ENCODE peak calls at places on chromosomes 16 and 17, in six cellular contexts. V is lung, G is tibial artery, D is mucosa of descending colon, H is A549, A is adrenal gland. U is an unnamed sample.

GRCh38 chr17:57948555-57949420 is 6.4 kb downstream of the CUEDC1 start:
- DNase-seq in V (peak; percentile 34), G (no peak), D (peak; percentile 30), H (peak; percentile 98), A (peak; percentile 51), U (no peak)

GRCh38 chr17:17890773-17891759 is 54.3 kb upstream of the SREBF1 start:
- DNase-seq in V (peak; percentile 58), G (no peak), D (peak; percentile 61), H (peak; percentile 88), A (peak; percentile 77), U (peak; percentile 23)

GRCh38 chr17:28744104-28744801 is 442 bp downstream of the TRAF4 start:
- DNase-seq in V (peak; percentile 50), G (no peak), D (peak; percentile 85), H (peak; percentile 81), A (peak; percentile 64), U (peak; percentile 56)

GRCh38 chr17:1177099-1177996 is 2.4 kb downstream of the ABR start:
- DNase-seq in V (no peak), G (no peak), D (no peak), H (no peak), A (peak; percentile 60), U (no peak)

GRCh38 chr17:49388692-49389513 is 25.8 kb downstream of the PHB1 start:
- DNase-seq in V (no peak), G (no peak), D (no peak), H (no peak), A (no peak), U (no peak)

GRCh38 chr16:84929421-84930297 is 81.7 kb downstream of the ZDHHC7 start:
- DNase-seq in V (no peak), G (peak; percentile 53), D (no peak), H (no peak), A (no peak), U (no peak)

GRCh38 chr16:28009586-28010373 is 53.7 kb downstream of the GSG1L start:
- DNase-seq in V (no peak), G (no peak), D (no peak), H (no peak), A (no peak), U (no peak)

GRCh38 chr16:50991436-50991835 is 159.6 kb downstream of the SALL1 start:
- DNase-seq in V (no peak), G (no peak), D (no peak), H (no peak), A (no peak), U (no peak)

GRCh38 chr17:73015722-73016276 is 76.7 kb downstream of the SLC39A11 start:
- DNase-seq in V (no peak), G (no peak), D (no peak), H (no peak), A (no peak), U (no peak)

GRCh38 chr17:73879987-73880386 is 235.7 kb upstream of the SDK2 start:
- DNase-seq in V (no peak), G (no peak), D (no peak), H (no peak), A (no peak), U (no peak)

GRCh38 chr17:4893721-4894560 is 5.4 kb upstream of the C17orf107 start:
- DNase-seq in V (no peak), G (no peak), D (no peak), H (no peak), A (no peak), U (no peak)

GRCh38 chr16:89410794-89411309 is 79.5 kb downstream of the ANKRD11 start:
- DNase-seq in V (peak; percentile 73), G (peak; percentile 75), D (peak; percentile 62), H (no peak), A (peak; percentile 59), U (no peak)

GRCh38 chr16:27723711-27724490 is 174.0 kb downstream of the KATNIP start:
- DNase-seq in V (no peak), G (no peak), D (peak; percentile 39), H (no peak), A (no peak), U (no peak)

GRCh38 chr17:72700226-72700625 is 392.3 kb downstream of the SLC39A11 start:
- DNase-seq in V (no peak), G (no peak), D (no peak), H (no peak), A (no peak), U (no peak)

GRCh38 chr16:6852643-6853042 is 480.0 kb upstream of the RBFOX1 start:
- DNase-seq in V (no peak), G (no peak), D (no peak), H (no peak), A (no peak), U (no peak)

GRCh38 chr16:57149391-57149790 is 36.4 kb downstream of the PSME3IP1 start:
- DNase-seq in V (no peak), G (no peak), D (no peak), H (no peak), A (no peak), U (no peak)

GRCh38 chr16:24738895-24739294 is 9.4 kb downstream of the TNRC6A start:
- DNase-seq in V (no peak), G (no peak), D (no peak), H (no peak), A (no peak), U (no peak)

GRCh38 chr16:24736758-24737157 is 7.3 kb downstream of the TNRC6A start:
- DNase-seq in V (no peak), G (no peak), D (no peak), H (no peak), A (no peak), U (no peak)

GRCh38 chr16:24734382-24734781 is 4.9 kb downstream of the TNRC6A start:
- DNase-seq in V (no peak), G (no peak), D (no peak), H (no peak), A (no peak), U (no peak)

GRCh38 chr16:24737391-24737871 is 8.0 kb downstream of the TNRC6A start:
- DNase-seq in V (no peak), G (no peak), D (no peak), H (no peak), A (no peak), U (no peak)

DNA sequence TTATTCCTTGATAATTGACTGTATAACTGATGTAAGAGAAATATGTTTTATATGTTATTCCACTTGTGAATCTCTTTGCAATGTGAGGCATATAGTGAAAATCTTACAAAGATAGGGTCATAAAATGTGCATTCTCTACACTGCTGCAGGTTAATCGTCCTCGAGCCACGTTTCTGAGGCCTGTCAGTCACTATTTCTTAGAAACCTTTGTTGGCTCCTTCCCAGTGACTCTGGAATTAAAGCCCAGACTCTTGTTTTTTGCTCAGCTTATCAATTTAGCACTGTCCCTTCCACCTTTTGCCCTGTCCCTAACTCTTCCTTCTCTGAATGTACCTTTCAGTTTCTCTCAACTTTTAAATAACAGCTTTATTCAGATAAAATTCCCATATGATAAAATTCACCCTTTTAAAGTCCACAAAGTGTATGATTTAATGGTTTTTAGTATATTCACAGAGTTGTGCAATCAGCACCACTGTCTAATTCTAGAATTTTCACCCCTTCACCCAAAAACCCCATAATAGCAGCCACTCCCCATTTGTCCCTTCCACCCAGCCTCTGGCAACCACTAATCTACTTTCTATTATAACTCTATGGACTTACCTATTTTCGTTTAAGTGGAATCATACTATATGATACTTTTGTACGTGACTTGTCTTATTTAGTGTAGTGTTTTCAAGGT is 8.6 kb downstream of the TNRC6A start:
- DNase-seq in V (no peak), G (no peak), D (no peak), H (no peak), A (no peak), U (no peak)
- H3K9me3 ChIP-seq in V (no peaks in the 10 kb centered on the region), G (no peaks in the 10 kb centered on the region), D (no peaks in the 10 kb centered on the region), H (no peaks in the 10 kb centered on the region), A (no peaks in the 10 kb centered on the region), U (no peaks in the 10 kb centered on the region)

DNA sequence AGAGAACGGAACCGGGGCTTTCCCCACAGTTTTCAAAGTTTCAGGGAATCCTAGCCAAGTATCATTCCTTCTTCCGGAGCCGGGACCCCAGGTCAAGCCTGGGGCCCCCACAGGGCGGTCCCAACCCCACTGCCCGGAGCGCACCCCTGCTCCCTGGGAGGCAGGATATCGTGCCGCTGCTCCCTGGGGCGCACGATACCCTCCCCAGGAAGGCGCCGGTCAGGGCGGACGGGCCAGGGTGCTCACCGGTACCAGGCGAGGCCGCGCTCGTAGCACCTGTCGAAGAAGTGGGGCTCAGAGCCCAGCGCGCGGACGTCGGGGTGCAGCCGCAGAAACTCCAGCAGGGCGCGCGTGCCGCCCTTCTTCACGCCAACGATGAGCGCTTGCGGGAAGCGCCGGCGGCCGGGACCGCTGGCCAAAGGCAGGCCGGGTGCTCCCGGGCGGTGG is 527 bp downstream of the HS3ST6 start:
- DNase-seq in V (no peak), G (no peak), D (no peak), H (no peak), A (no peak), U (no peak)
- H3K9me3 ChIP-seq in V (no peaks in the 10 kb centered on the region), G (no peaks in the 10 kb centered on the region), D (no peaks in the 10 kb centered on the region), H (no peaks in the 10 kb centered on the region), A (no peaks in the 10 kb centered on the region), U (no peaks in the 10 kb centered on the region)

DNA sequence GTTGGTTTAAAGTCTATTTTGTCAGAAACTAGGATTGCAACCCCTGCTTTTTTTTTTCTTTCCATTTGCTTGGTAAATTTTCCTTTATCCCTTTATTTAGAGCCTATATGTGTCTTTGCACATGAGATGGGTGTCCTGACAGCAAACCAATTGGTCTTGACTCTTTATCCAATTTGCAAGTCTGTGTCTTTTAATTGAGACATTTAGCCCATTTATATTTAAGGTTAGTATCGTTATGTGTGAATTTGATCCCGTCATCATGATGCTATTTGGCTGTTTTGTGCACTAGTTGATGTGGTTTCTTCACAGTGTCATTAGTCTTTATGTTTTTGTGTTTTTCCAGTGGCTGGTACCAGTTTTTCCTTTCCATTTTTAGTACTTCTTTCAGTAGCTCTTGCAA is 127.7 kb upstream of the ZNF267 start:
- DNase-seq in V (no peak), G (no peak), D (no peak), H (no peak), A (no peak), U (no peak)
- H3K9me3 ChIP-seq in V (peaks cover 54% of the 10 kb centered on the region), G (peaks cover 58% of the 10 kb centered on the region), D (peaks cover 92% of the 10 kb centered on the region), H (peaks cover 53% of the 10 kb centered on the region), A (peaks cover 11% of the 10 kb centered on the region), U (peaks cover 37% of the 10 kb centered on the region)

GRCh38 chr17:26792486-26792885 is 501.4 kb upstream of the WSB1 start:
- DNase-seq in V (no peak), G (no peak), D (no peak), H (no peak), A (no peak), U (no peak)
- H3K9me3 ChIP-seq in V (peaks cover 28% of the 10 kb centered on the region), G (peaks cover 42% of the 10 kb centered on the region), D (peaks cover 98% of the 10 kb centered on the region), H (peaks cover 61% of the 10 kb centered on the region), A (no peaks in the 10 kb centered on the region), U (peaks cover 24% of the 10 kb centered on the region)

U was measured in T-helper 17 cell.